ENCODE peak calls at places on chromosome 7, in eight cellular contexts. W, P, K, L, D, Q, U and E are unnamed samples.
A peak's percentile ranks its signal among the peaks of the same experiment; 100 is the strongest.

GRCh38 chr7:117157121-117157870 is 165.6 kb downstream of the WNT2 start:
- DNase-seq in L (no peak), Q (peak; percentile 96), P (no peak), K (peak; percentile 65), W (no peak), U (no peak), D (no peak), E (peak; percentile 90)

GRCh38 chr7:75596727-75597614 is 104.9 kb downstream of the SPDYE5 start:
- DNase-seq in P (no peak), K (no peak), W (no peak), D (no peak), L (no peak), U (peak; percentile 61), Q (peak; percentile 45), E (peak; percentile 36)

GRCh38 chr7:98287486-98287959 is 6.0 kb downstream of the BRI3 start:
- DNase-seq in W (peak; percentile 59), L (no peak), Q (no peak), U (no peak), K (no peak), P (no peak), D (no peak), E (no peak)

GRCh38 chr7:77866370-77866769 is 67.8 kb downstream of the PHTF2 start:
- DNase-seq in K (no peak), D (no peak), W (no peak), L (no peak), Q (no peak), U (no peak), P (no peak), E (peak; percentile 76)

GRCh38 chr7:32177216-32177615 is 107.0 kb upstream of the PDE1C start:
- DNase-seq in W (no peak), U (no peak), Q (no peak), K (no peak), D (no peak), P (no peak), L (no peak), E (no peak)

GRCh38 chr7:80420876-80421275 is 91.0 kb downstream of the GNAT3 start:
- DNase-seq in Q (no peak), P (no peak), D (no peak), L (no peak), U (no peak), W (no peak), K (no peak), E (no peak)

GRCh38 chr7:20440472-20441105 is 109.9 kb downstream of the ITGB8 start:
- DNase-seq in K (no peak), U (no peak), W (peak; percentile 15), D (no peak), L (no peak), Q (no peak), P (no peak), E (peak; percentile 50)

GRCh38 chr7:113143486-113144257 is 25.3 kb upstream of the SMIM30 start:
- DNase-seq in U (no peak), P (no peak), L (no peak), W (no peak), Q (no peak), D (no peak), K (no peak), E (no peak)

GRCh38 chr7:2680792-2681490 is 7.1 kb upstream of the AMZ1 start:
- DNase-seq in P (peak; percentile 26), Q (peak; percentile 20), D (peak; percentile 55), U (peak; percentile 83), W (peak; percentile 73), K (peak; percentile 85), L (no peak), E (peak; percentile 53)

GRCh38 chr7:19262794-19263193 is 117.6 kb upstream of the FERD3L start:
- DNase-seq in P (no peak), Q (no peak), D (no peak), U (no peak), K (no peak), L (no peak), W (no peak), E (no peak)

GRCh38 chr7:74709880-74710671 is 52.6 kb downstream of the GTF2I start:
- DNase-seq in Q (no peak), U (no peak), L (no peak), W (no peak), D (no peak), P (no peak), K (no peak), E (peak; percentile 47)

GRCh38 chr7:27172823-27173411 is 1.2 kb downstream of the HOXA10 start:
- DNase-seq in D (no peak), K (no peak), W (peak; percentile 81), Q (no peak), L (no peak), P (no peak), U (no peak), E (no peak)

GRCh38 chr7:94183289-94183749 is 179.2 kb upstream of the BET1 start:
- DNase-seq in Q (peak; percentile 100), K (no peak), U (no peak), W (no peak), D (no peak), P (no peak), L (no peak), E (peak; percentile 100)

GRCh38 chr7:36787933-36788378 is 63.7 kb upstream of the AOAH start:
- DNase-seq in U (no peak), K (no peak), W (no peak), Q (no peak), D (no peak), P (no peak), L (no peak), E (no peak)

GRCh38 chr7:139825666-139826290 is 3.3 kb upstream of the TBXAS1 start:
- DNase-seq in U (no peak), Q (peak; percentile 58), K (no peak), L (no peak), P (no peak), D (no peak), W (no peak), E (peak; percentile 38)

GRCh38 chr7:150344299-150344698 is 2.9 kb upstream of the RARRES2 start:
- DNase-seq in D (no peak), L (no peak), W (no peak), P (no peak), Q (no peak), K (no peak), U (no peak), E (no peak)

GRCh38 chr7:111173990-111174389 is 83.1 kb downstream of the LRRN3 start:
- DNase-seq in W (no peak), K (no peak), Q (no peak), U (no peak), L (no peak), P (no peak), D (no peak), E (no peak)

GRCh38 chr7:105387621-105388372 is 924 bp downstream of the SRPK2 start:
- DNase-seq in U (peak; percentile 82), Q (peak; percentile 35), L (peak; percentile 42), W (peak; percentile 68), K (peak; percentile 30), P (peak; percentile 32), D (peak; percentile 48), E (peak; percentile 32)

GRCh38 chr7:101708223-101708622 is 79.1 kb upstream of the MYL10 start:
- DNase-seq in Q (no peak), K (no peak), P (no peak), L (no peak), D (no peak), U (no peak), W (no peak), E (no peak)

GRCh38 chr7:140611641-140612040 is 29.0 kb downstream of the DENND2A start:
- DNase-seq in D (no peak), Q (peak; percentile 85), K (no peak), U (no peak), W (no peak), L (no peak), P (no peak), E (no peak)

GRCh38 chr7:152512711-152513110 is 76.9 kb upstream of the KMT2C start:
- DNase-seq in W (peak; percentile 30), L (no peak), U (no peak), K (no peak), D (no peak), Q (no peak), P (no peak), E (no peak)

GRCh38 chr7:12861070-12861469 is 173.6 kb downstream of the ARL4A start:
- DNase-seq in Q (peak; percentile 16), U (no peak), P (no peak), K (peak; percentile 9), D (no peak), W (peak; percentile 38), L (no peak), E (no peak)

GRCh38 chr7:27389508-27389907 is 146.9 kb downstream of the EVX1 start:
- DNase-seq in Q (no peak), W (no peak), L (no peak), U (no peak), P (no peak), D (no peak), K (no peak), E (no peak)

GRCh38 chr7:93622036-93622714 is 47.7 kb upstream of the CALCR start:
- DNase-seq in K (no peak), P (no peak), U (no peak), D (no peak), W (peak; percentile 44), Q (peak; percentile 8), L (no peak), E (peak; percentile 43)

GRCh38 chr7:36497775-36498174 is 108.1 kb downstream of the ANLN start:
- DNase-seq in L (no peak), Q (no peak), K (no peak), U (no peak), W (no peak), D (no peak), P (no peak), E (no peak)

GRCh38 chr7:21568762-21569161 is 25.9 kb downstream of the DNAH11 start:
- DNase-seq in W (peak; percentile 53), U (no peak), K (no peak), L (no peak), D (no peak), Q (no peak), P (no peak), E (no peak)

GRCh38 chr7:123745437-123745836 is 3.4 kb downstream of the WASL start:
- DNase-seq in K (no peak), Q (no peak), L (no peak), U (no peak), W (no peak), P (no peak), D (no peak), E (no peak)

GRCh38 chr7:33678675-33679335 is 226.5 kb upstream of the BMPER start:
- DNase-seq in D (no peak), K (no peak), W (no peak), P (no peak), U (no peak), L (no peak), Q (no peak), E (no peak)

GRCh38 chr7:33457041-33457440 is 327.7 kb downstream of the BBS9 start:
- DNase-seq in W (no peak), L (no peak), K (no peak), P (no peak), U (no peak), D (no peak), Q (peak; percentile 71), E (no peak)

GRCh38 chr7:129851174-129851573 is 101.6 kb downstream of the UBE2H start:
- DNase-seq in Q (no peak), K (no peak), U (no peak), D (no peak), L (no peak), P (no peak), W (peak; percentile 51), E (no peak)

GRCh38 chr7:135143874-135144668 is 3.8 kb upstream of the TMEM140 start:
- DNase-seq in D (no peak), U (no peak), L (no peak), Q (no peak), P (no peak), K (no peak), W (no peak), E (no peak)

GRCh38 chr7:16960566-16960965 is 78.8 kb upstream of the AGR3 start:
- DNase-seq in D (no peak), W (no peak), Q (no peak), L (no peak), U (no peak), P (no peak), K (peak; percentile 14), E (peak; percentile 33)

GRCh38 chr7:14685112-14685511 is 217.4 kb downstream of the DGKB start:
- DNase-seq in D (no peak), W (no peak), L (no peak), U (no peak), Q (no peak), P (no peak), K (no peak), E (no peak)

GRCh38 chr7:33998487-33998886 is 93.1 kb downstream of the BMPER start:
- DNase-seq in W (no peak), L (no peak), U (no peak), Q (no peak), D (no peak), K (no peak), P (no peak), E (no peak)